ENCODE peak calls at places on chromosomes 11 and 22, in four cellular contexts. One of them, this sample, is unnamed.

GRCh38 chr22:38718414-38718813 is 12.7 kb downstream of the GTPBP1 start:
- DNase-seq in SK-N-SH: peak
- DNase-seq in HepG2: peak
- DNase-seq in GM12878: no peak
- DNase-seq in this sample: peak

GRCh38 chr11:61004037-61004641 is 32.7 kb downstream of the CD6 start:
- DNase-seq in SK-N-SH: no peak
- DNase-seq in HepG2: no peak
- DNase-seq in GM12878: no peak
- DNase-seq in this sample: peak

GRCh38 chr11:21921151-21921550 is 271.7 kb upstream of the ANO5 start:
- DNase-seq in SK-N-SH: no peak
- DNase-seq in HepG2: no peak
- DNase-seq in GM12878: no peak
- DNase-seq in this sample: no peak

GRCh38 chr11:77884186-77884828 is 63.4 kb downstream of the AAMDC start:
- DNase-seq in SK-N-SH: no peak
- DNase-seq in HepG2: no peak
- DNase-seq in GM12878: no peak
- DNase-seq in this sample: peak

GRCh38 chr11:113934797-113935196 is 30.2 kb downstream of the HTR3B start:
- DNase-seq in SK-N-SH: no peak
- DNase-seq in HepG2: no peak
- DNase-seq in GM12878: no peak
- DNase-seq in this sample: no peak

GRCh38 chr11:44949160-44950035 is 1.3 kb downstream of the TP53I11 start:
- DNase-seq in SK-N-SH: peak
- DNase-seq in HepG2: no peak
- DNase-seq in GM12878: no peak
- DNase-seq in this sample: peak

GRCh38 chr11:5272395-5273017 is 2.8 kb upstream of the HBE1 start:
- DNase-seq in SK-N-SH: no peak
- DNase-seq in HepG2: no peak
- DNase-seq in GM12878: no peak
- DNase-seq in this sample: no peak

GRCh38 chr11:82969811-82970210 is 68.3 kb downstream of the DDIAS start:
- DNase-seq in SK-N-SH: no peak
- DNase-seq in HepG2: no peak
- DNase-seq in GM12878: peak
- DNase-seq in this sample: no peak

GRCh38 chr11:133663135-133663534 is 130.8 kb upstream of the OPCML start:
- DNase-seq in SK-N-SH: no peak
- DNase-seq in HepG2: no peak
- DNase-seq in GM12878: no peak
- DNase-seq in this sample: no peak

GRCh38 chr22:41563051-41563711 is 2.4 kb downstream of the CSDC2 start:
- DNase-seq in SK-N-SH: no peak
- DNase-seq in HepG2: peak
- DNase-seq in GM12878: no peak
- DNase-seq in this sample: peak

GRCh38 chr11:102869354-102869753 is 5.4 kb downstream of the MMP12 start:
- DNase-seq in SK-N-SH: no peak
- DNase-seq in HepG2: no peak
- DNase-seq in GM12878: no peak
- DNase-seq in this sample: no peak

GRCh38 chr11:119120639-119121007 is 757 bp upstream of the HINFP start:
- DNase-seq in SK-N-SH: peak
- DNase-seq in HepG2: no peak
- DNase-seq in GM12878: no peak
- DNase-seq in this sample: peak

GRCh38 chr11:13384837-13385417 is 78.1 kb downstream of the BTBD10 start:
- DNase-seq in SK-N-SH: peak
- DNase-seq in HepG2: peak
- DNase-seq in GM12878: peak
- DNase-seq in this sample: peak

GRCh38 chr22:40678493-40679248 is 613 bp upstream of the MCHR1 start:
- DNase-seq in SK-N-SH: no peak
- DNase-seq in HepG2: peak
- DNase-seq in GM12878: no peak
- DNase-seq in this sample: no peak

GRCh38 chr22:27512283-27512761 is 289.2 kb downstream of the MN1 start:
- DNase-seq in SK-N-SH: no peak
- DNase-seq in HepG2: no peak
- DNase-seq in GM12878: no peak
- DNase-seq in this sample: peak

GRCh38 chr11:90465553-90465952 is 242.7 kb upstream of the CHORDC1 start:
- DNase-seq in SK-N-SH: no peak
- DNase-seq in HepG2: no peak
- DNase-seq in GM12878: no peak
- DNase-seq in this sample: no peak

GRCh38 chr11:5596611-5597201 is at the start of gene TRIM6:
- DNase-seq in SK-N-SH: no peak
- DNase-seq in HepG2: no peak
- DNase-seq in GM12878: no peak
- DNase-seq in this sample: peak

GRCh38 chr11:72446929-72447753 is 12.8 kb upstream of the CLPB start:
- DNase-seq in SK-N-SH: peak
- DNase-seq in HepG2: peak
- DNase-seq in GM12878: no peak
- DNase-seq in this sample: peak

GRCh38 chr22:49525776-49526535 is 301.7 kb downstream of the BRD1 start:
- DNase-seq in SK-N-SH: no peak
- DNase-seq in HepG2: no peak
- DNase-seq in GM12878: no peak
- DNase-seq in this sample: no peak

GRCh38 chr11:25981998-25982397 is 349.9 kb upstream of the ANO3 start:
- DNase-seq in SK-N-SH: peak
- DNase-seq in HepG2: peak
- DNase-seq in GM12878: peak
- DNase-seq in this sample: peak

GRCh38 chr11:133953571-133953970 is 3.2 kb downstream of the IGSF9B start:
- DNase-seq in SK-N-SH: no peak
- DNase-seq in HepG2: no peak
- DNase-seq in GM12878: no peak
- DNase-seq in this sample: no peak

GRCh38 chr22:30829901-30830550 is 135.4 kb downstream of the OSBP2 start:
- DNase-seq in SK-N-SH: no peak
- DNase-seq in HepG2: no peak
- DNase-seq in GM12878: no peak
- DNase-seq in this sample: peak

GRCh38 chr22:18008136-18008535 is 16.2 kb downstream of the MICAL3 start:
- DNase-seq in SK-N-SH: no peak
- DNase-seq in HepG2: no peak
- DNase-seq in GM12878: no peak
- DNase-seq in this sample: no peak

GRCh38 chr11:117809236-117810055 is 12.4 kb upstream of the DSCAML1 start:
- DNase-seq in SK-N-SH: peak
- DNase-seq in HepG2: no peak
- DNase-seq in GM12878: no peak
- DNase-seq in this sample: peak

GRCh38 chr11:44434191-44434590 is 124.3 kb upstream of the ALX4 start:
- DNase-seq in SK-N-SH: no peak
- DNase-seq in HepG2: no peak
- DNase-seq in GM12878: no peak
- DNase-seq in this sample: no peak

GRCh38 chr22:48389916-48390315 is 1437.8 kb downstream of the BRD1 start:
- DNase-seq in SK-N-SH: no peak
- DNase-seq in HepG2: no peak
- DNase-seq in GM12878: no peak
- DNase-seq in this sample: no peak

GRCh38 chr22:36129985-36130384 is 30.6 kb downstream of the APOL3 start:
- DNase-seq in SK-N-SH: no peak
- DNase-seq in HepG2: no peak
- DNase-seq in GM12878: no peak
- DNase-seq in this sample: no peak
- TF ChIP-seq MXI1 in SK-N-SH: no peak
- TF ChIP-seq MXI1 in HepG2: no peak
- TF ChIP-seq MXI1 in GM12878: no peak
- TF ChIP-seq MXI1 in this sample: no peak

DNA sequence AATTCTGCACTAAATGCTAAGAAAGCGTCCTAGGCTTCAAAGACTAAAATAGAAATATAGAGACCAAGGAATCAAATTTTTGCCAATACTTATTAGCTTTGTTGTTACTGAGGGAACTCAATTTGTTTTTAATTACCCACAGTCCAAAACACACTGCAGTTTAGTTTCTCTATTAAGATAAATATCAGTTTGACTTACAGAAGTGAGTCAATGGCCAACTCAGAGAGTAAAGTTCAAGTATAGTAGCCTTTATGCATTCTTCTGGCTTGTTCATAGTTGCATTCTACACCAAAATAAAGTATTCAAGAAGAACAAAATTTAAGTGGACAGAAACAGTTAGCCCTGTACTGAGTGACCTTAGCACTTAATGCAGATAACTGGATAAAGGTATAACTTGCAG is 9.5 kb upstream of the RNF141 start:
- DNase-seq in SK-N-SH: no peak
- DNase-seq in HepG2: peak
- DNase-seq in GM12878: no peak
- DNase-seq in this sample: peak
- TF ChIP-seq MXI1 in SK-N-SH: no peak
- TF ChIP-seq MXI1 in HepG2: no peak
- TF ChIP-seq MXI1 in GM12878: no peak
- TF ChIP-seq MXI1 in this sample: no peak

DNA sequence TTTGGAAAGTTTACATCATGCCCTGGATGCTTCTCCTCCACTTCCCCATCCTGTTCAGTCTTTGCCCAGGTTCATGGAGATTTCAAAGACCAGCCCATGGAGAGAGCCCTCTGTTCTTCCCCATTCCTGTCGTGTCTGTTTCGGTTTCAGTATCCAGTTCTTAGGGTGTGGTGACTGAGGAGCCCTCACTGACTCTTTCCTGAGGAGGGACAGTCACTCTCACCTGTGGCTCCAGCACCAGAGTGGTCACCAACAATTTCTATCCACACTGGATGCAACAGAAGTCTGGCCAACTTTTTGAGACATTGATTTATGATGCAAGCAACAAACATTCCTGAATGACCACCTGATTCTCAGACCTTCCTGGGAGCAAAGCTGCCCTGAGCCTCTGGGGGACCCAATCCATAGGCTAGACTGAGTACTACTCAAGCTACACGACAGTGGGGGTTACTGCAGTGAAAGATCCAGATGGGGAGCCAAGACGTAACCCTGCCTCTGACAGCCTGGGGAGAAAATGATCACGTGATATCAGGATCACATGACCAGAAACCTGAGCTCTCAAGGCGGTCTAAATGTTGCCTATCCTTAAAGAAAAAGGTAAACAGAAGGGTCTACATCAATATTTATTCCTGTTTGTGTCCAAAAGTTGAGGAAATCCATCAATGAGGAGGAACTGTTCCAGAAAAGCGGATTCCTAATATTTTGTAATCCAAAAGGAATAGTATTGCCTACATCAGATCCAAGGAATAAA is 76.2 kb upstream of the VPREB1 start:
- DNase-seq in SK-N-SH: peak
- DNase-seq in HepG2: peak
- DNase-seq in GM12878: peak
- DNase-seq in this sample: peak
- TF ChIP-seq MXI1 in SK-N-SH: no peak
- TF ChIP-seq MXI1 in HepG2: no peak
- TF ChIP-seq MXI1 in GM12878: peak
- TF ChIP-seq MXI1 in this sample: no peak

DNA sequence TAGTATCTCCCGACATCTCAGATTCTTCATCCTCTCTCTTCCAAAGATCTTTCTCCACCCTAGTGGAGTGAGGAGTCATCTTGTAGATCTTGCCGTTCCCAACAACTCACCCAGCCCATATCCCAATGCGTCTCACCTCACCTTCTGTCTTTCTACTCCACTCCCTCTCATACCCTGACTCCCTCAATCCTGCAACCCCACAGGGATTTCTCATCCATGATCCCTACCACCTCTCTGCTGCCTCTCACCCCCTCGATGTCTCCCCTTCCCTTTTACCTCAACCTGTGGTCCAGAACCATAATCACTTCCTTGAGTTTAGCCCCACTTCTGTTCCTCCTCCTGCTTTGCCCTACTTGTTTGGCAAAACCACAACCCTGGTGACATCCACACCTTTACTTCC is 41.7 kb downstream of the OTOG start:
- DNase-seq in SK-N-SH: no peak
- DNase-seq in HepG2: no peak
- DNase-seq in GM12878: no peak
- DNase-seq in this sample: no peak
- TF ChIP-seq MXI1 in SK-N-SH: no peak
- TF ChIP-seq MXI1 in HepG2: no peak
- TF ChIP-seq MXI1 in GM12878: no peak
- TF ChIP-seq MXI1 in this sample: no peak

GRCh38 chr11:29282088-29282487 is 734.7 kb downstream of the KCNA4 start:
- DNase-seq in SK-N-SH: no peak
- DNase-seq in HepG2: peak
- DNase-seq in GM12878: no peak
- DNase-seq in this sample: peak
- TF ChIP-seq MXI1 in SK-N-SH: no peak
- TF ChIP-seq MXI1 in HepG2: no peak
- TF ChIP-seq MXI1 in GM12878: no peak
- TF ChIP-seq MXI1 in this sample: no peak

GRCh38 chr11:35083181-35084061 is 55.5 kb upstream of the CD44 start:
- DNase-seq in SK-N-SH: no peak
- DNase-seq in HepG2: no peak
- DNase-seq in GM12878: peak
- DNase-seq in this sample: peak
- TF ChIP-seq MXI1 in SK-N-SH: no peak
- TF ChIP-seq MXI1 in HepG2: no peak
- TF ChIP-seq MXI1 in GM12878: peak
- TF ChIP-seq MXI1 in this sample: peak